ENCODE peak calls at places on chromosomes 16 and 17, in four cellular contexts. L is K562, B is H1, V is SK-N-SH. U is an unnamed sample.

GRCh38 chr17:45096141-45096540 is 35.0 kb downstream of the NMT1 start:
- DNase-seq in B (no peak), L (no peak), V (no peak), U (peak)

GRCh38 chr17:14672830-14673229 is 371.9 kb downstream of the HS3ST3B1 start:
- DNase-seq in V (no peak), L (no peak), B (no peak), U (no peak)

GRCh38 chr16:50428116-50428515 is 59.3 kb upstream of the BRD7 start:
- DNase-seq in B (no peak), V (no peak), L (no peak), U (no peak)

GRCh38 chr16:66480265-66481080 is 53.4 kb downstream of the BEAN1 start:
- DNase-seq in B (no peak), L (no peak), V (no peak), U (no peak)

GRCh38 chr16:67202956-67203493 is 4.1 kb downstream of the ELMO3 start:
- DNase-seq in L (no peak), V (no peak), B (no peak), U (no peak)

GRCh38 chr17:33261911-33262665 is 31.0 kb downstream of the ASIC2 start:
- DNase-seq in L (no peak), V (no peak), B (no peak), U (no peak)

GRCh38 chr16:31453255-31454204 is 5.8 kb upstream of the ARMC5 start:
- DNase-seq in B (no peak), V (no peak), L (peak), U (peak)

GRCh38 chr17:74712301-74712700 is 422 bp downstream of the CD300LF start:
- DNase-seq in B (no peak), L (no peak), V (no peak), U (no peak)

GRCh38 chr16:55809851-55810250 is 23.0 kb downstream of the CES1 start:
- DNase-seq in L (no peak), V (no peak), B (no peak), U (no peak)

GRCh38 chr17:83065660-83066542 is 13.5 kb upstream of the METRNL start:
- DNase-seq in V (no peak), L (peak), B (peak), U (no peak)

GRCh38 chr17:77375108-77375507 is 234.3 kb downstream of the SEC14L1 start:
- DNase-seq in L (no peak), V (no peak), B (no peak), U (no peak)

GRCh38 chr16:66141885-66142284 is 224.6 kb upstream of the CDH5 start:
- DNase-seq in L (no peak), V (no peak), B (no peak), U (no peak)

GRCh38 chr17:913207-913606 is 66.4 kb downstream of the NXN start:
- DNase-seq in V (no peak), B (no peak), L (no peak), U (no peak)
- H3K27ac ChIP-seq in V (no peak), B (no peak), L (no peak), U (no peak)

GRCh38 chr16:85571813-85572619 is 41.1 kb upstream of the GSE1 start:
- DNase-seq in L (no peak), V (no peak), B (no peak), U (no peak)
- H3K4me2 ChIP-seq in L (peak), V (no peak), B (no peak), U (no peak)

DNA sequence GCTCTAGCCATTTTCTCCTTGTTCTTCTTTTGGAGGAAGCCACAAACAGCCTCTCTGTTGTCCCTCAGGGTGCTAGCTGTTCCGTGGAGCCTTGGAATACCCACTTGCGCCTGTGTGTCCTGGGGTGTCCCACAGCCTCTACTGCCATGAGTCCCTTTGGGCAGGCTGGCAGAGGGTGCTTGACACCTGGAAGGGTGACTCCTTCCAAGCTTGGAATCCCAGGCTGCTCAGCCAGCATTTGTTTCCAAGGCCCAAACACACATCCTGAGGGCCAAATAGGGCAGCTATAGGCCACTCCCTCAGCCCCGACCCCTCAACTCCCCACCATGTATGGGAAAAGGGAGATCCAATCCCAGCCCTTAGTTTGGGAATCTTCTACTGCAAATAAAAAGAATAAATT is 14.9 kb downstream of the ZNHIT3 start:
- DNase-seq in L (no peak), V (no peak), B (no peak), U (no peak)
- TF ChIP-seq POLR2AphosphoS5 in L (no peak), V (no peak), B (no peak), U (no peak)

DNA sequence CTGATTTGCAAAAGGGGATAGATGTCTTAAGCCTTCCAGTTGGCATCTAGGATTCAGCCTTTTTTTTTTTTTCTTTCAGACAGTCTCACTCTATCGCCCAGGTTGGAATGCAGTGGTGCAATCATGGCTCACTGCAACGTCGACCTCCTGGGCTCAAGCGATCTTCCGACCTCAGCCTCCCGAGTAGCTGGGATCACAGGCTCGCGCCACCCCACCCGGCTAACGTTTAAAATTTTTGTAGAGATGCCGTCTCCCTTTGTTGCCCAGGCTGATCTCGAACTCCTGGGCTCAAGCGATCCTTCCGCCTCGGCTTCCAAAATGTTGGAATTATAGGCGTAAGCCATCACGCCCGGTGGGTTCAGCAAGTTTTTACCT is 571 bp upstream of the CCP110 start:
- DNase-seq in L (no peak), V (no peak), B (no peak), U (peak)
- H3K27ac ChIP-seq in L (peak), V (no peak), B (no peak), U (peak)

GRCh38 chr16:58419241-58420012 is 27.2 kb downstream of the GINS3 start:
- DNase-seq in V (no peak), B (peak), L (no peak), U (peak)
- H3K4me2 ChIP-seq in V (no peak), B (no peak), L (no peak), U (no peak)

GRCh38 chr17:11768106-11768505 is 169.8 kb downstream of the DNAH9 start:
- DNase-seq in V (no peak), B (no peak), L (no peak), U (no peak)
- TF ChIP-seq POLR2AphosphoS5 in V (no peak), B (no peak), L (no peak), U (no peak)

GRCh38 chr17:40115101-40115436 is 6.7 kb upstream of the MSL1 start:
- DNase-seq in B (no peak), V (no peak), L (no peak), U (no peak)
- H3K27ac ChIP-seq in B (no peak), V (peak), L (no peak), U (peak)

GRCh38 chr17:78384479-78385175 is 6.2 kb downstream of the PGS1 start:
- DNase-seq in V (no peak), L (no peak), B (no peak), U (no peak)
- H3K4me2 ChIP-seq in V (peak), L (no peak), B (no peak), U (peak)

GRCh38 chr17:4230142-4230541 is 33.6 kb downstream of the ANKFY1 start:
- DNase-seq in V (no peak), B (no peak), L (no peak), U (peak)
- TF ChIP-seq POLR2AphosphoS5 in V (peak), B (no peak), L (no peak), U (no peak)